ENCODE peak calls at places on chromosome 2, in nine cellular contexts. One of them, this sample, is unnamed.

GRCh38 chr2:68119504-68119903 is 38.2 kb upstream of the PNO1 start:
- DNase-seq in glutamatergic neuron: no peak
- DNase-seq in stimulated activated naive B cell treated with anti-CD40 and anti-IgM and Interleukin-4, amounts not matched to agents 10 μg/mL and 1 μg/mL and 100 μg/mL, for 72 hours: no peak
- DNase-seq in NCI-H187: no peak
- DNase-seq in NCI-H1105: no peak
- DNase-seq in NCI-H1092: no peak
- DNase-seq in HEK293T: no peak
- DNase-seq in HCT116: no peak
- DNase-seq in NAMALWA: no peak
- DNase-seq in this sample: no peak

GRCh38 chr2:37287966-37288365 is 36.7 kb downstream of the PRKD3 start:
- DNase-seq in NCI-H1105: no peak
- DNase-seq in glutamatergic neuron: no peak
- DNase-seq in HCT116: no peak
- DNase-seq in NAMALWA: peak
- DNase-seq in NCI-H187: no peak
- DNase-seq in HEK293T: no peak
- DNase-seq in NCI-H1092: no peak
- DNase-seq in stimulated activated naive B cell treated with anti-CD40 and anti-IgM and Interleukin-4, amounts not matched to agents 10 μg/mL and 1 μg/mL and 100 μg/mL, for 72 hours: no peak
- DNase-seq in this sample: no peak

GRCh38 chr2:184971669-184972068 is 373.3 kb downstream of the ZNF804A start:
- DNase-seq in NAMALWA: no peak
- DNase-seq in HCT116: no peak
- DNase-seq in NCI-H187: no peak
- DNase-seq in glutamatergic neuron: no peak
- DNase-seq in HEK293T: no peak
- DNase-seq in NCI-H1092: no peak
- DNase-seq in stimulated activated naive B cell treated with anti-CD40 and anti-IgM and Interleukin-4, amounts not matched to agents 10 μg/mL and 1 μg/mL and 100 μg/mL, for 72 hours: no peak
- DNase-seq in NCI-H1105: no peak
- DNase-seq in this sample: no peak

GRCh38 chr2:147198651-147199171 is 646.1 kb upstream of the ACVR2A start:
- DNase-seq in NCI-H1092: no peak
- DNase-seq in glutamatergic neuron: peak
- DNase-seq in NCI-H1105: no peak
- DNase-seq in NCI-H187: no peak
- DNase-seq in HCT116: no peak
- DNase-seq in stimulated activated naive B cell treated with anti-CD40 and anti-IgM and Interleukin-4, amounts not matched to agents 10 μg/mL and 1 μg/mL and 100 μg/mL, for 72 hours: no peak
- DNase-seq in NAMALWA: peak
- DNase-seq in HEK293T: no peak
- DNase-seq in this sample: no peak

GRCh38 chr2:235600406-235600805 is 106.6 kb downstream of the AGAP1 start:
- DNase-seq in glutamatergic neuron: no peak
- DNase-seq in HCT116: no peak
- DNase-seq in NCI-H1092: no peak
- DNase-seq in NCI-H187: no peak
- DNase-seq in NAMALWA: no peak
- DNase-seq in HEK293T: no peak
- DNase-seq in NCI-H1105: no peak
- DNase-seq in stimulated activated naive B cell treated with anti-CD40 and anti-IgM and Interleukin-4, amounts not matched to agents 10 μg/mL and 1 μg/mL and 100 μg/mL, for 72 hours: no peak
- DNase-seq in this sample: no peak

GRCh38 chr2:231687961-231688360 is 20.4 kb upstream of the PTMA start:
- DNase-seq in stimulated activated naive B cell treated with anti-CD40 and anti-IgM and Interleukin-4, amounts not matched to agents 10 μg/mL and 1 μg/mL and 100 μg/mL, for 72 hours: no peak
- DNase-seq in HCT116: no peak
- DNase-seq in NCI-H1092: no peak
- DNase-seq in NCI-H187: no peak
- DNase-seq in HEK293T: no peak
- DNase-seq in glutamatergic neuron: no peak
- DNase-seq in NCI-H1105: no peak
- DNase-seq in NAMALWA: no peak
- DNase-seq in this sample: no peak

GRCh38 chr2:11342561-11343343 is 1.7 kb downstream of the ROCK2 start:
- DNase-seq in HEK293T: no peak
- DNase-seq in NCI-H187: no peak
- DNase-seq in NAMALWA: peak
- DNase-seq in NCI-H1092: no peak
- DNase-seq in stimulated activated naive B cell treated with anti-CD40 and anti-IgM and Interleukin-4, amounts not matched to agents 10 μg/mL and 1 μg/mL and 100 μg/mL, for 72 hours: no peak
- DNase-seq in HCT116: peak
- DNase-seq in glutamatergic neuron: no peak
- DNase-seq in NCI-H1105: no peak
- DNase-seq in this sample: no peak

GRCh38 chr2:26566081-26566375 is 75.1 kb downstream of the CIB4 start:
- DNase-seq in HEK293T: no peak
- DNase-seq in HCT116: no peak
- DNase-seq in NCI-H1092: no peak
- DNase-seq in NAMALWA: no peak
- DNase-seq in stimulated activated naive B cell treated with anti-CD40 and anti-IgM and Interleukin-4, amounts not matched to agents 10 μg/mL and 1 μg/mL and 100 μg/mL, for 72 hours: no peak
- DNase-seq in glutamatergic neuron: peak
- DNase-seq in NCI-H187: no peak
- DNase-seq in NCI-H1105: no peak
- DNase-seq in this sample: no peak

GRCh38 chr2:133755515-133756311 is 187.4 kb upstream of the NCKAP5 start:
- DNase-seq in glutamatergic neuron: no peak
- DNase-seq in NAMALWA: no peak
- DNase-seq in NCI-H1105: no peak
- DNase-seq in NCI-H187: no peak
- DNase-seq in HCT116: no peak
- DNase-seq in NCI-H1092: peak
- DNase-seq in HEK293T: no peak
- DNase-seq in stimulated activated naive B cell treated with anti-CD40 and anti-IgM and Interleukin-4, amounts not matched to agents 10 μg/mL and 1 μg/mL and 100 μg/mL, for 72 hours: no peak
- DNase-seq in this sample: no peak

GRCh38 chr2:44801676-44802408 is 139.7 kb upstream of the SIX3 start:
- DNase-seq in HEK293T: no peak
- DNase-seq in glutamatergic neuron: peak
- DNase-seq in NAMALWA: no peak
- DNase-seq in NCI-H187: no peak
- DNase-seq in HCT116: no peak
- DNase-seq in stimulated activated naive B cell treated with anti-CD40 and anti-IgM and Interleukin-4, amounts not matched to agents 10 μg/mL and 1 μg/mL and 100 μg/mL, for 72 hours: no peak
- DNase-seq in NCI-H1092: no peak
- DNase-seq in NCI-H1105: no peak
- DNase-seq in this sample: no peak

GRCh38 chr2:241739651-241740050 is 5.2 kb downstream of the D2HGDH start:
- DNase-seq in NCI-H1092: no peak
- DNase-seq in stimulated activated naive B cell treated with anti-CD40 and anti-IgM and Interleukin-4, amounts not matched to agents 10 μg/mL and 1 μg/mL and 100 μg/mL, for 72 hours: peak
- DNase-seq in NCI-H1105: no peak
- DNase-seq in glutamatergic neuron: no peak
- DNase-seq in NCI-H187: no peak
- DNase-seq in NAMALWA: no peak
- DNase-seq in HEK293T: no peak
- DNase-seq in HCT116: no peak
- DNase-seq in this sample: no peak

GRCh38 chr2:73985318-73986084 is 791 bp downstream of the TET3 start:
- DNase-seq in glutamatergic neuron: no peak
- DNase-seq in NCI-H187: no peak
- DNase-seq in NCI-H1092: no peak
- DNase-seq in stimulated activated naive B cell treated with anti-CD40 and anti-IgM and Interleukin-4, amounts not matched to agents 10 μg/mL and 1 μg/mL and 100 μg/mL, for 72 hours: peak
- DNase-seq in NAMALWA: peak
- DNase-seq in HEK293T: peak
- DNase-seq in NCI-H1105: no peak
- DNase-seq in HCT116: no peak
- DNase-seq in this sample: peak

GRCh38 chr2:12928197-12928596 is 211.5 kb downstream of the TRIB2 start:
- DNase-seq in HCT116: no peak
- DNase-seq in HEK293T: no peak
- DNase-seq in glutamatergic neuron: no peak
- DNase-seq in NCI-H187: no peak
- DNase-seq in NAMALWA: no peak
- DNase-seq in NCI-H1105: no peak
- DNase-seq in NCI-H1092: no peak
- DNase-seq in stimulated activated naive B cell treated with anti-CD40 and anti-IgM and Interleukin-4, amounts not matched to agents 10 μg/mL and 1 μg/mL and 100 μg/mL, for 72 hours: no peak
- DNase-seq in this sample: no peak

GRCh38 chr2:190835303-190835930 is 45.2 kb upstream of the GLS start:
- DNase-seq in NCI-H1092: no peak
- DNase-seq in stimulated activated naive B cell treated with anti-CD40 and anti-IgM and Interleukin-4, amounts not matched to agents 10 μg/mL and 1 μg/mL and 100 μg/mL, for 72 hours: no peak
- DNase-seq in NAMALWA: no peak
- DNase-seq in NCI-H1105: no peak
- DNase-seq in glutamatergic neuron: no peak
- DNase-seq in HEK293T: no peak
- DNase-seq in HCT116: no peak
- DNase-seq in NCI-H187: no peak
- DNase-seq in this sample: no peak

GRCh38 chr2:232655392-232655791 is 22.0 kb downstream of the EFHD1 start:
- DNase-seq in stimulated activated naive B cell treated with anti-CD40 and anti-IgM and Interleukin-4, amounts not matched to agents 10 μg/mL and 1 μg/mL and 100 μg/mL, for 72 hours: no peak
- DNase-seq in HEK293T: no peak
- DNase-seq in NCI-H187: no peak
- DNase-seq in NAMALWA: no peak
- DNase-seq in NCI-H1105: no peak
- DNase-seq in HCT116: no peak
- DNase-seq in glutamatergic neuron: no peak
- DNase-seq in NCI-H1092: no peak
- DNase-seq in this sample: peak

GRCh38 chr2:158743466-158743865 is 51.7 kb upstream of the DAPL1 start:
- DNase-seq in NCI-H1105: no peak
- DNase-seq in NAMALWA: no peak
- DNase-seq in NCI-H187: no peak
- DNase-seq in HEK293T: no peak
- DNase-seq in HCT116: no peak
- DNase-seq in stimulated activated naive B cell treated with anti-CD40 and anti-IgM and Interleukin-4, amounts not matched to agents 10 μg/mL and 1 μg/mL and 100 μg/mL, for 72 hours: no peak
- DNase-seq in glutamatergic neuron: no peak
- DNase-seq in NCI-H1092: no peak
- DNase-seq in this sample: no peak

GRCh38 chr2:11867926-11868325 is 121.5 kb downstream of the LPIN1 start:
- DNase-seq in NAMALWA: no peak
- DNase-seq in NCI-H187: no peak
- DNase-seq in HCT116: no peak
- DNase-seq in NCI-H1092: no peak
- DNase-seq in stimulated activated naive B cell treated with anti-CD40 and anti-IgM and Interleukin-4, amounts not matched to agents 10 μg/mL and 1 μg/mL and 100 μg/mL, for 72 hours: no peak
- DNase-seq in NCI-H1105: no peak
- DNase-seq in glutamatergic neuron: no peak
- DNase-seq in HEK293T: peak
- DNase-seq in this sample: no peak

GRCh38 chr2:84424152-84424551 is 34.9 kb downstream of the SUCLG1 start:
- DNase-seq in NAMALWA: peak
- DNase-seq in HEK293T: no peak
- DNase-seq in HCT116: no peak
- DNase-seq in NCI-H1105: no peak
- DNase-seq in NCI-H1092: no peak
- DNase-seq in glutamatergic neuron: no peak
- DNase-seq in NCI-H187: no peak
- DNase-seq in stimulated activated naive B cell treated with anti-CD40 and anti-IgM and Interleukin-4, amounts not matched to agents 10 μg/mL and 1 μg/mL and 100 μg/mL, for 72 hours: no peak
- DNase-seq in this sample: no peak

GRCh38 chr2:55014962-55015939 is 35.0 kb downstream of the RTN4 start:
- DNase-seq in glutamatergic neuron: peak
- DNase-seq in NCI-H187: peak
- DNase-seq in stimulated activated naive B cell treated with anti-CD40 and anti-IgM and Interleukin-4, amounts not matched to agents 10 μg/mL and 1 μg/mL and 100 μg/mL, for 72 hours: peak
- DNase-seq in NAMALWA: peak
- DNase-seq in NCI-H1105: peak
- DNase-seq in HEK293T: peak
- DNase-seq in NCI-H1092: no peak
- DNase-seq in HCT116: peak
- DNase-seq in this sample: peak

GRCh38 chr2:202009563-202009962 is 24.1 kb upstream of the FZD7 start:
- DNase-seq in HEK293T: no peak
- DNase-seq in NCI-H1105: no peak
- DNase-seq in NCI-H187: no peak
- DNase-seq in HCT116: no peak
- DNase-seq in NAMALWA: no peak
- DNase-seq in stimulated activated naive B cell treated with anti-CD40 and anti-IgM and Interleukin-4, amounts not matched to agents 10 μg/mL and 1 μg/mL and 100 μg/mL, for 72 hours: no peak
- DNase-seq in NCI-H1092: no peak
- DNase-seq in glutamatergic neuron: no peak
- DNase-seq in this sample: no peak

GRCh38 chr2:36650031-36650430 is 46.5 kb upstream of the VIT start:
- DNase-seq in HEK293T: peak
- DNase-seq in NCI-H1105: no peak
- DNase-seq in stimulated activated naive B cell treated with anti-CD40 and anti-IgM and Interleukin-4, amounts not matched to agents 10 μg/mL and 1 μg/mL and 100 μg/mL, for 72 hours: no peak
- DNase-seq in glutamatergic neuron: no peak
- DNase-seq in HCT116: peak
- DNase-seq in NAMALWA: no peak
- DNase-seq in NCI-H187: no peak
- DNase-seq in NCI-H1092: no peak
- DNase-seq in this sample: no peak

GRCh38 chr2:223797811-223798721 is 39.3 kb downstream of the AP1S3 start:
- DNase-seq in HCT116: no peak
- DNase-seq in HEK293T: no peak
- DNase-seq in glutamatergic neuron: no peak
- DNase-seq in NCI-H1105: peak
- DNase-seq in NAMALWA: peak
- DNase-seq in NCI-H187: no peak
- DNase-seq in NCI-H1092: peak
- DNase-seq in stimulated activated naive B cell treated with anti-CD40 and anti-IgM and Interleukin-4, amounts not matched to agents 10 μg/mL and 1 μg/mL and 100 μg/mL, for 72 hours: peak
- DNase-seq in this sample: no peak

This sample was measured in left lobe of liver.